ENCODE peak calls at places on chromosome 3, in five cellular contexts. H is AG10803; E is left ventricle myocardium inferior; O is CD8-positive, alpha-beta T cell; Q is glutamatergic neuron. X is an unnamed sample.

GRCh38 chr3:23654571-23654970 is 151.2 kb upstream of the UBE2E1 start:
- DNase-seq in H (no peak), E (no peak), O (no peak), Q (no peak), X (no peak)

GRCh38 chr3:143218176-143218575 is 98.6 kb downstream of the CHST2 start:
- DNase-seq in H (no peak), E (no peak), O (no peak), Q (no peak), X (no peak)

GRCh38 chr3:57446318-57446841 is 97.8 kb downstream of the DNAH12 start:
- DNase-seq in H (peak; percentile 51), E (no peak), O (no peak), Q (no peak), X (no peak)

GRCh38 chr3:42061711-42062408 is 29.3 kb upstream of the TRAK1 start:
- DNase-seq in H (peak; percentile 96), E (peak; percentile 85), O (no peak), Q (peak; percentile 75), X (peak; percentile 87)

GRCh38 chr3:172106989-172107388 is 67.6 kb downstream of the FNDC3B start:
- DNase-seq in H (no peak), E (no peak), O (peak; percentile 54), Q (no peak), X (no peak)

GRCh38 chr3:100966049-100966471 is 27.2 kb downstream of the ABI3BP start:
- DNase-seq in H (peak; percentile 70), E (no peak), O (no peak), Q (no peak), X (no peak)

GRCh38 chr3:139353920-139354556 is 10.2 kb downstream of the MRPS22 start:
- DNase-seq in H (peak; percentile 65), E (no peak), O (no peak), Q (peak; percentile 49), X (no peak)

GRCh38 chr3:108127301-108127988 is 36.6 kb upstream of the CD47 start:
- DNase-seq in H (no peak), E (no peak), O (peak; percentile 57), Q (no peak), X (no peak)

GRCh38 chr3:186772281-186772885 is 11.0 kb upstream of the EIF4A2 start:
- DNase-seq in H (no peak), E (no peak), O (no peak), Q (peak; percentile 30), X (no peak)

GRCh38 chr3:7787871-7788828 is 713.5 kb upstream of the LMCD1 start:
- DNase-seq in H (no peak), E (no peak), O (no peak), Q (no peak), X (no peak)

GRCh38 chr3:123104550-123104949 is 37.7 kb downstream of the PDIA5 start:
- DNase-seq in H (peak; percentile 79), E (no peak), O (no peak), Q (no peak), X (no peak)

GRCh38 chr3:73484656-73485248 is 140.0 kb downstream of the PDZRN3 start:
- DNase-seq in H (peak; percentile 30), E (no peak), O (no peak), Q (no peak), X (no peak)

GRCh38 chr3:95705786-95706418 is 1108.5 kb upstream of the EPHA6 start:
- DNase-seq in H (no peak), E (no peak), O (no peak), Q (no peak), X (no peak)

GRCh38 chr3:112321867-112322652 is 10.9 kb upstream of the CD200 start:
- DNase-seq in H (no peak), E (no peak), O (no peak), Q (no peak), X (no peak)
- TF ChIP-seq CTCF in H (no peak), E (no peak), O (no peak), Q (no peak), X (no peak)

GRCh38 chr3:54563661-54564200 is 364.1 kb downstream of the LRTM1 start:
- DNase-seq in H (no peak), E (no peak), O (no peak), Q (no peak), X (peak; percentile 38)

GRCh38 chr3:54556630-54557029 is 371.2 kb downstream of the LRTM1 start:
- DNase-seq in H (no peak), E (no peak), O (no peak), Q (no peak), X (no peak)

GRCh38 chr3:54557538-54558419 is 370.1 kb downstream of the LRTM1 start:
- DNase-seq in H (no peak), E (no peak), O (no peak), Q (no peak), X (no peak)
- TF ChIP-seq CTCF in H (no peak), E (no peak), O (no peak), Q (no peak), X (no peak)

DNA sequence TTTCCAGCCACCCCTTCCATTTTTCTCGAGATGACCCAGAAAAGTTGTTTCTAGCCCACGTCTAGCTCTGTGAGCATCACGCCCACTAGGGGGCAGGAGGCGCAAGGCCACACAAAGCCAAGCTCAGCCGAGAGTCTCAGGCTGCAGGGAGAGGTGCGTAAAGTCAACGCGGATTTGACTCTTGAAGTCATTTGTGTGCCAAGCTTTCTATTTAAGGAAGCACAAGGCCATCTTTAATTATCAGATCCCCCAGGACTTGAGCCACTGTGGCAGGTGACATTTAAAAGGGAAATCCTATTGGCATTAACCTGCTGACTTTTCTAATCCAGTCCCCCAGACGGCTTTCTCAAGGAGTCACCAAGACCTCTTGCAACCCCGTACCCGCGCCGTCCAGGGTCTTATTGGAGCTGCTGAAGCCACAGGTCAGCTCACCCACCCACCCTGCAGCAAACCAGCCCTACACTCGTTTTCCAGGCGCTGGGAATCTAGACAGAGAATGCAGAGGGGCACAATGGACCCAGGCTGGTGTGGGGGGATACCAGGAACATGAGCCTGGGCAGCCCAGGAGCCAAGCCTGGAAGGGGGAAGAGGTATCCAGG is 62.1 kb downstream of the CAPN7 start:
- DNase-seq in H (peak; percentile 82), E (peak; percentile 84), O (peak; percentile 77), Q (peak; percentile 89), X (peak; percentile 91)
- TF ChIP-seq CTCF in H (peak; percentile 99), E (peak; percentile 95), O (peak; percentile 83), Q (peak; percentile 90), X (peak; percentile 97)

DNA sequence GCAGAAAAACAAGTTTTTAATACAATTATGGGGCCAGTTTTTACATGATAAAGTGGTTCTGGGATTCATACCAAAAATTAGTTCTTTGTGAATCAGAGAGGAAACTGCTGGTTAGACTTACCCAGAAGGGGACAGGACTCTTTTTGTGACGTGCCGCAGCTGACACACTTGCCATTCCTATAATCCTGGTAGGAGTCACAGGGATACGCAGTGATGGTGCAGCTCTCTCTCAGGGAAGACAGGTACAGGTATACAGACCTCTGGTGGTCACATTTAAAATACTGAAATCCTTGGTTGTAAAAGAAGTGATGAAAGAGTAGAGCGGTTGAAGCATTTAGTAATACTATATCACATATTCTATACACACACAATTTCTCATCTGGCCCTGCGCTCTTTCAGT is 20.2 kb upstream of the TMEM41A start:
- DNase-seq in H (peak; percentile 1), E (no peak), O (no peak), Q (no peak), X (no peak)
- TF ChIP-seq CTCF in H (no peak), E (no peak), O (no peak), Q (no peak), X (no peak)

DNA sequence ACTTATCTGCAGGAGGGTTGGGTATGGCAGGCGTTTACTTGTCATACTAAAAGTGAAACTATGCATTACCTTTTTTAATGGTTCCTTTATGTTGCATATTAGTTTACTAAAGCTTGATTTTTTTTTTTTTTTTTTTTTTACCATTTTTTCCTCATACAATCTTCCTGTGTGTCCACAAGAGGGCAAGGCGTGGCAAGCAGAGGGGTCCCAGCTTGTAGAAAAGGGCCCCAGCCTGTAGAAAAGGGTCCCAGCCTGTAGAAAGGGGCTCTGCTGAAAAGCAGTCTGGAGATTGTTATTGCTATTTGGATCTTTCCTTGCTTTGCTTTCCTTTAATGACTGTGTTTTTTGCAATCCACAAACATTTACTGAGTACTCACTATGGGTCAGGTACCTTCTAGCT is 21.9 kb downstream of the MKRN2 start:
- DNase-seq in H (no peak), E (no peak), O (no peak), Q (no peak), X (no peak)
- TF ChIP-seq CTCF in H (peak; percentile 38), E (no peak), O (peak; percentile 13), Q (peak; percentile 42), X (peak; percentile 24)

GRCh38 chr3:49124991-49125670 is 4.5 kb upstream of the USP19 start:
- DNase-seq in H (no peak), E (no peak), O (no peak), Q (peak; percentile 22), X (no peak)
- TF ChIP-seq CTCF in H (no peak), E (no peak), O (no peak), Q (no peak), X (no peak)

X was measured in osteocyte.